ENCODE peak calls at places on chromosomes 13 and 19, in five cellular contexts. C is naive thymus-derived CD4-positive, alpha-beta T cell; M is BE2C; H is testis; D is left ventricle myocardium inferior. Y is an unnamed sample. For H3K4me1, the result is how much of the 10 kb centered on the place peaks cover.

GRCh38 chr19:10230904-10231623 is at the start of gene S1PR2:
- DNase-seq in C (peak), D (peak), H (peak), M (peak), Y (peak)

GRCh38 chr13:105908581-105908980 is 626.9 kb downstream of the EFNB2 start:
- DNase-seq in M (no peak), H (no peak), C (peak), D (no peak), Y (no peak)

GRCh38 chr19:23283925-23284324 is 33.7 kb upstream of the ZNF724 start:
- DNase-seq in M (peak), H (peak), C (peak), D (peak), Y (peak)

GRCh38 chr19:13195678-13196077 is 45.5 kb downstream of the IER2 start:
- DNase-seq in M (no peak), C (peak), D (no peak), H (no peak), Y (peak)

GRCh38 chr19:31570718-31571117 is 221.5 kb upstream of the TSHZ3 start:
- DNase-seq in C (no peak), H (no peak), D (no peak), M (no peak), Y (no peak)

GRCh38 chr19:8028951-8029491 is 23.5 kb upstream of the CCL25 start:
- DNase-seq in D (no peak), M (no peak), C (no peak), H (no peak), Y (no peak)

GRCh38 chr19:50975766-50976165 is 6.4 kb upstream of the KLK6 start:
- DNase-seq in C (no peak), H (no peak), D (no peak), M (no peak), Y (no peak)

GRCh38 chr19:12665281-12665573 is 1.3 kb downstream of the MAN2B1 start:
- DNase-seq in D (peak), C (peak), M (no peak), H (no peak), Y (peak)

GRCh38 chr19:17766543-17767131 is 15.4 kb downstream of the FCHO1 start:
- DNase-seq in D (peak), M (peak), C (no peak), H (peak), Y (no peak)

GRCh38 chr19:33469171-33470039 is 52.2 kb downstream of the PEPD start:
- DNase-seq in C (no peak), H (no peak), M (no peak), D (no peak), Y (no peak)

GRCh38 chr13:25943666-25944065 is 108.2 kb downstream of the SHISA2 start:
- DNase-seq in H (no peak), M (no peak), C (no peak), D (no peak), Y (no peak)

GRCh38 chr13:33799950-33800592 is 17.9 kb upstream of the RFC3 start:
- DNase-seq in D (no peak), M (no peak), C (no peak), H (no peak), Y (no peak)

GRCh38 chr13:20412761-20413355 is 112.8 kb downstream of the CRYL1 start:
- DNase-seq in H (no peak), M (no peak), D (no peak), C (no peak), Y (no peak)

GRCh38 chr19:50712833-50713232 is 6.8 kb downstream of the SHANK1 start:
- DNase-seq in H (no peak), D (no peak), M (no peak), C (no peak), Y (no peak)

GRCh38 chr19:9857920-9858746 is 23.0 kb downstream of the PIN1 start:
- DNase-seq in H (no peak), C (peak), D (no peak), M (no peak), Y (no peak)

GRCh38 chr13:26599885-26600284 is 42.4 kb downstream of the WASF3 start:
- DNase-seq in H (no peak), C (no peak), D (no peak), M (no peak), Y (no peak)

GRCh38 chr19:52176574-52176973 is 5.2 kb upstream of the ZNF836 start:
- DNase-seq in C (no peak), M (no peak), H (no peak), D (no peak), Y (no peak)

GRCh38 chr13:80157261-80157942 is 183.5 kb downstream of the SPRY2 start:
- DNase-seq in C (no peak), H (no peak), M (no peak), D (no peak), Y (no peak)

GRCh38 chr13:38239874-38240273 is 109.8 kb upstream of the UFM1 start:
- DNase-seq in M (no peak), H (no peak), D (no peak), C (no peak), Y (no peak)

GRCh38 chr13:22173605-22174004 is 502.7 kb downstream of the FGF9 start:
- DNase-seq in D (no peak), H (no peak), M (no peak), C (no peak), Y (no peak)

GRCh38 chr13:40963927-40964326 is 55.2 kb downstream of the ELF1 start:
- DNase-seq in H (no peak), C (no peak), M (no peak), D (no peak), Y (no peak)

GRCh38 chr13:20696073-20696472 is 7.4 kb upstream of the IL17D start:
- DNase-seq in C (no peak), H (no peak), M (no peak), D (no peak), Y (no peak)

GRCh38 chr19:38862321-38863059 is 12.7 kb upstream of the HNRNPL start:
- DNase-seq in C (no peak), M (peak), H (no peak), D (no peak), Y (no peak)

GRCh38 chr13:22107549-22107948 is 436.7 kb downstream of the FGF9 start:
- DNase-seq in C (no peak), H (no peak), M (no peak), D (no peak), Y (no peak)

GRCh38 chr13:98044301-98044700 is 90.8 kb downstream of the IPO5 start:
- DNase-seq in C (no peak), D (no peak), H (no peak), M (no peak), Y (no peak)

GRCh38 chr13:52405767-52406494 is at the start of gene THSD1:
- DNase-seq in M (peak), H (no peak), D (peak), C (no peak), Y (peak)

GRCh38 chr13:97437729-97438128 is 3.8 kb downstream of the RAP2A start:
- DNase-seq in H (no peak), D (no peak), C (no peak), M (no peak), Y (no peak)

GRCh38 chr19:10270180-10270615 is 722 bp upstream of the ICAM1 start:
- DNase-seq in M (no peak), C (peak), H (peak), D (peak), Y (peak)

GRCh38 chr19:38294090-38294489 is 10.0 kb upstream of the C19orf33 start:
- DNase-seq in D (no peak), H (no peak), M (no peak), C (no peak), Y (no peak)

GRCh38 chr19:41528106-41528505 is 47.9 kb upstream of the CEACAM21 start:
- DNase-seq in C (no peak), D (no peak), H (no peak), M (no peak), Y (no peak)

GRCh38 chr13:93502987-93503386 is 276.4 kb downstream of the GPC6 start:
- DNase-seq in H (no peak), C (no peak), D (no peak), M (no peak), Y (no peak)

GRCh38 chr19:8826371-8826770 is 5.7 kb downstream of the ZNF558 start:
- DNase-seq in C (no peak), M (no peak), H (no peak), D (no peak), Y (no peak)

GRCh38 chr19:10454267-10454666 is 33.9 kb downstream of the PDE4A start:
- DNase-seq in H (peak), M (peak), C (no peak), D (no peak), Y (no peak)

GRCh38 chr19:49272204-49272603 is 52.8 kb downstream of the SLC6A16 start:
- DNase-seq in C (no peak), D (no peak), M (no peak), H (no peak), Y (no peak)

GRCh38 chr19:772730-773436 is 22.0 kb downstream of the MISP start:
- DNase-seq in M (no peak), H (no peak), D (no peak), C (no peak), Y (no peak)

GRCh38 chr13:50268500-50268899 is 253.3 kb downstream of the KCNRG start:
- DNase-seq in C (no peak), D (no peak), M (no peak), H (no peak), Y (no peak)

GRCh38 chr13:63910406-63910957 is 2494.8 kb upstream of the PCDH20 start:
- DNase-seq in M (peak), D (no peak), C (no peak), H (peak), Y (no peak)
- H3K4me3 ChIP-seq in M (no peak), D (no peak), C (no peak), H (no peak), Y (no peak)

DNA sequence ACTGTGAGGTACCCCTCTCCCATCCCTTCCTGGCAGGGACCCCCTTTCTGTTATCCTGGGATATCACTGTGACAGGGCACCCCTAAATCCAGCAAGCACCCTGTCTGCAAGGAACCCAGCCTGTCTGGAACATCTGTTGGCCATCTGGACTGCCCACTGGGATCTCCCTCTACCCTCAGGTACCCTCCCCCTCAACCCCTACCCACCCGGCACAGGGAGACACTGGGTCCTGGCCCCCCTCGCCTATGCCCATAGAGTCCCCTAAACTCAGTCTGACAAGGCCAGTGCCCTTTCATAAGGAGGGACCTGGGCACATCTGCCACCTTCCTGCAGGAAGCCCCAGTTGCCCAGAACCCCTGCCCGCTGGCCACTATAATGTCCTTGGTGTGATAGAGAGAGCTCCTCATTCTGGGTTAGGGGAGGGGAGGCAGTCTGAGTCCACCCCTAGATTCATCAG is 2.8 kb upstream of the SLC27A5 start:
- DNase-seq in M (no peak), C (no peak), D (no peak), H (no peak), Y (no peak)
- H3K4me1 ChIP-seq in M (under half), C (under half), D (half or more), H (under half), Y (under half)

GRCh38 chr19:4815426-4816387 is 15.8 kb downstream of the TICAM1 start:
- DNase-seq in M (peak), D (peak), H (peak), C (peak), Y (peak)
- H3K4me3 ChIP-seq in M (peak), D (peak), H (no peak), C (peak), Y (peak)

DNA sequence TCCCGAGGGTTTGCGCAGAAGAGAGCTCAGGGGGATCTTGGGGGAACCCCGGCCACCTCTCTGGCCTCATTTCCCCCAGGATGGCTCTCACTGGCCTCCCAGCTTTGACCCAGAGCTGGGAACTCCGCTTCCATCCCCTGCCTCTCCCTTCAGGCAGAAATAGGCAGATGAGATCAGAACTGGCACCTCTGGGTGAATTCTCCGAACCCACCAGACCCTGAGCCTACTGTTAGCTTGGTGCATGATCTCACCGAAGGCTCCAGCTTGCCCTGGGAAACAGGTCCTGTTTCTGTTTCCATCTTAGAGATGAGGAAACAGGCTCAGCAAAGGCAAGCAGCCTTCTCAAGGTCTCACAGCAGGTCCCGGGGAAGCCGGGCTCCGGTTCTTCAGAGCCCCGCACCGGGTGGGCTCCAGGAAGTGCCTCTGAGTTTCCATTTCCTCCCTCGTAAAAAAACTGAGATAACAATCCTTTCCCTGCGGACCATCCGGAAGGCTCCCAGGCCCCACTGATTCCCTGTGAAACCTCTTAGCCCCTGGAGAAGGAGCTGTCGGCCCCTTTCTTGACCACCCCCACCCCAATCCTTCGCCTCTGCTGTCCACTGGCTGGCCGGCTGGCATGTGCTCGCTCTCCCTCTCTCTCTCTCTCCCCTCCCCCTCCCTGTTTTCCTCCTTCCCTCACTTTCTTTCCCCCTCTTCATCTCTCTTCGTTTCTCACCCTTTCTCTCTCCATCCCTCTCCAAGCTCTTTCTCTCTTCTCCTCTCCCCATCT is 2.1 kb downstream of the NECTIN2 start:
- DNase-seq in H (peak), D (no peak), M (peak), C (no peak), Y (no peak)
- H3K4me1 ChIP-seq in H (under half), D (half or more), M (under half), C (under half), Y (under half)

GRCh38 chr13:45040626-45041025 is 51.3 kb downstream of the GPALPP1 start:
- DNase-seq in M (no peak), H (no peak), D (no peak), C (no peak), Y (no peak)

GRCh38 chr13:45040173-45040572 is 50.8 kb downstream of the GPALPP1 start:
- DNase-seq in D (no peak), M (no peak), C (no peak), H (no peak), Y (no peak)

GRCh38 chr13:45034342-45034741 is 45.0 kb downstream of the GPALPP1 start:
- DNase-seq in D (no peak), M (no peak), H (no peak), C (no peak), Y (no peak)

DNA sequence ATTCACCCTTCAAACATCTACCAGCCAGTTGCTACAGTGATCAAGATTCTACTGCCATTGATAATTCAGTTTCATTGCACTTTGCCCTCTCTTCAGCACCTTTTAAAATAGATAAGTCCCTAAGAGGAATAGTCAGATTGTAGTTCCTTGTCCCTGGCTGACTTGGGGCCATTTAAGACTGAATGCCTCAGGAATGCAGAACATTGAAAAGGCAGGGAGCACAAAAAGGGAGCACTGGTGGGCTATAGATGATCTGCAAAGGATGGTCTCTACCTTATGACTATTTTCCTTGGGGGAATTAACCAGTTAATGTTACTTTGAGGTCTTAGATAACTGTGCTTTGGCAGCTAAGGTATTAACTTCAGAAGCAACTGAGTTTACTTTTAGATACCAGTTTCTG is 46.9 kb downstream of the GPALPP1 start:
- DNase-seq in M (no peak), H (no peak), C (no peak), D (no peak), Y (no peak)
- H3K4me3 ChIP-seq in M (no peak), H (no peak), C (no peak), D (no peak), Y (no peak)

DNA sequence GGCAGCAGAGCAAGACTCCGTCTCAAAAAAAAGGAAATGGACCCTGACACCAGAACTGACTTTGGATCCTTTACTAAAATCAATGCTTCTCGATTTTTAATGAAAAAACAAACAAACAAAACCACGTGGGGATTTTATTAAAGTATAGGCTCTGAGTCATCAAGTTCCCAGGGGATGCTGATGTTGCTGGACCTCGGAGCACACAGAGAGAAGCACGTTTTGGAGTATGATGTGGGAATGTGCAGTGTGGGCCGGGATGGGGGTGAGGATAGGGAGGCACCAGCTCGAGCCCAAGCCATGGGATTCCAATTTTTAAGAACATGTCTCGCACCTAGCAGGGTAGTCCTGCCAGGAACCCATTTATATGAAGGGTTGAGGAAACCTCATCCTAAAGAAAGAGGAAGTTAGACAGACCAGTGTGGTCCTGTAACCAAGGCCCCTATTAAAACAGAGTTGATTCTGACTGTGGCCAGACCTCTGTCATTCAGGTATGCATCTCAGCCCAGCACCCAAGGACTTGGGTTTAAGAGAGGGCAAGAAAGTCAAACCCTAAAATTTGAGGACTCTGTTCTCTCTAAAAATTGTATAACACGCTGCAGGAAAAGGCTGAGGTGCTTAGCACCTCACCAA is 6.4 kb downstream of the FLT1 start:
- DNase-seq in M (no peak), D (no peak), C (no peak), H (no peak), Y (no peak)
- H3K4me1 ChIP-seq in M (under half), D (half or more), C (under half), H (under half), Y (under half)

GRCh38 chr13:102400619-102401125 is 1.2 kb downstream of the FGF14 start:
- DNase-seq in H (no peak), M (peak), D (peak), C (no peak), Y (peak)

GRCh38 chr13:102401305-102401704 is 543 bp downstream of the FGF14 start:
- DNase-seq in M (no peak), H (no peak), D (no peak), C (no peak), Y (no peak)

GRCh38 chr13:102401755-102402154 is at the start of gene FGF14:
- DNase-seq in C (no peak), H (no peak), M (no peak), D (no peak), Y (no peak)

GRCh38 chr13:102399791-102400618 is 1.8 kb downstream of the FGF14 start:
- DNase-seq in H (peak), C (no peak), M (peak), D (peak), Y (peak)

DNA sequence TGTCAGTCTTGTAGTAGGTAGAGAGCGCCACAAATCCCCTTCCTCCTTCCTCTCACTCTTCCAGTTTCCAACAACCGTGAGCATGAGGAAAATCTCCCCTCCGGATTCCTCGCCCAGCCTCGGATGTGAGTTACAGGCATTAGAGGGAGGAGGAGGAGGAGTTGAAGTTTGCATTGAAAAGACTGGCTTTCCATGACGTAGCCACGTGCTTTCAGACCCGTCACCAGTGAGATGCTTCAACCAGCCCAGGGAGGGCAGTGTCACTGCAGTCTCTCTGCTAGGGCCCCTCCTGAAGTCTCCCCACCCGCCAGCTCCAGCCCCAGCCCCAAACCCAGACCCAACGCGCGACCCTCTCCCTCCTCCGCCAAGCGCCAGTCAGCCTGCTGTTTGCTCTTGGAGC is 444 bp upstream of the FGF14 start:
- DNase-seq in C (no peak), M (peak), H (peak), D (peak), Y (no peak)
- H3K4me3 ChIP-seq in C (no peak), M (peak), H (no peak), D (peak), Y (no peak)

GRCh38 chr19:46349311-46349993 is 2.6 kb downstream of the PPP5C start:
- DNase-seq in D (no peak), H (no peak), M (no peak), C (no peak), Y (no peak)
- H3K4me1 ChIP-seq in D (half or more), H (under half), M (under half), C (under half), Y (half or more)

GRCh38 chr13:49183672-49184315 is 36.3 kb upstream of the MLNR start:
- DNase-seq in D (no peak), M (no peak), H (no peak), C (no peak), Y (no peak)
- H3K4me3 ChIP-seq in D (no peak), M (no peak), H (no peak), C (no peak), Y (no peak)

DNA sequence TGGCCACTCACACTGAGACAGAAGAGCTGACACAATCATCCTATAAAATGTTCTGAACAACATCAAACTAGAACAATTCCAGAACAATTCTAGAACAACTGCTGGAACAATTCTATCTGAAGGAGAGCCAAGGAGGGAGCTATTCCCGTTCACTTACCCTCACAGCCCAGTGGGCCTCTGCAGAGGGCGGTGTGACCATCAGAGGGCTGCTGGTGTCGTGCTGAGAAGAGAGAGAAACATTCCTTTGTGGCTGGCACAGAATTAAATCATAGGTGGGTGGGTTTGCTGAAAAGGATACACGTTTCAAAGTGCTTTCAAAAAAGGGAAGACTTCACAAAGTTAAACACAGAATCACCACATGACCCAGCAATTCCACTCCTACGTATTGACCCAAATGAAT is 35.0 kb downstream of the EPS15L1 start:
- DNase-seq in C (no peak), H (no peak), M (no peak), D (no peak), Y (no peak)
- H3K4me1 ChIP-seq in C (under half), H (under half), M (under half), D (half or more), Y (under half)